ENCODE peak calls at places on chromosomes 5 and 9, in eight cellular contexts. One of them, this sample, is unnamed.

GRCh38 chr9:114803886-114804285 is 2.0 kb downstream of the TNFSF15 start:
- DNase-seq in body of pancreas: no peak
- DNase-seq in T-helper 1 cell: no peak
- DNase-seq in activated CD8-positive, alpha-beta T cell treated with anti-CD3 and anti-CD28 coated beads for 36 hours: no peak
- DNase-seq in midbrain: no peak
- DNase-seq in CD8-positive, alpha-beta memory T cell: no peak
- DNase-seq in fibroblast of lung: peak; percentile 63
- DNase-seq in cardiac muscle cell: peak; percentile 36
- DNase-seq in this sample: no peak

GRCh38 chr5:124918618-124919017 is 172.2 kb upstream of the ZNF608 start:
- DNase-seq in cardiac muscle cell: no peak
- DNase-seq in T-helper 1 cell: no peak
- DNase-seq in fibroblast of lung: no peak
- DNase-seq in activated CD8-positive, alpha-beta T cell treated with anti-CD3 and anti-CD28 coated beads for 36 hours: no peak
- DNase-seq in midbrain: no peak
- DNase-seq in CD8-positive, alpha-beta memory T cell: no peak
- DNase-seq in body of pancreas: no peak
- DNase-seq in this sample: no peak

GRCh38 chr5:41334758-41335157 is 121.4 kb upstream of the C6 start:
- DNase-seq in body of pancreas: no peak
- DNase-seq in midbrain: peak; percentile 59
- DNase-seq in CD8-positive, alpha-beta memory T cell: no peak
- DNase-seq in cardiac muscle cell: peak; percentile 63
- DNase-seq in fibroblast of lung: peak; percentile 29
- DNase-seq in activated CD8-positive, alpha-beta T cell treated with anti-CD3 and anti-CD28 coated beads for 36 hours: no peak
- DNase-seq in T-helper 1 cell: no peak
- DNase-seq in this sample: no peak

GRCh38 chr5:175464414-175465233 is 13.7 kb upstream of the SFXN1 start:
- DNase-seq in cardiac muscle cell: peak; percentile 41
- DNase-seq in body of pancreas: peak; percentile 52
- DNase-seq in T-helper 1 cell: peak; percentile 44
- DNase-seq in activated CD8-positive, alpha-beta T cell treated with anti-CD3 and anti-CD28 coated beads for 36 hours: peak; percentile 85
- DNase-seq in fibroblast of lung: peak; percentile 31
- DNase-seq in midbrain: peak; percentile 60
- DNase-seq in CD8-positive, alpha-beta memory T cell: peak; percentile 66
- DNase-seq in this sample: peak; percentile 44

GRCh38 chr5:96880402-96881164 is 4.3 kb downstream of the ERAP2 start:
- DNase-seq in body of pancreas: no peak
- DNase-seq in CD8-positive, alpha-beta memory T cell: no peak
- DNase-seq in T-helper 1 cell: no peak
- DNase-seq in cardiac muscle cell: peak; percentile 48
- DNase-seq in activated CD8-positive, alpha-beta T cell treated with anti-CD3 and anti-CD28 coated beads for 36 hours: no peak
- DNase-seq in midbrain: no peak
- DNase-seq in fibroblast of lung: peak; percentile 37
- DNase-seq in this sample: no peak

GRCh38 chr9:125841444-125841843 is 94.3 kb downstream of the PBX3 start:
- DNase-seq in fibroblast of lung: no peak
- DNase-seq in cardiac muscle cell: no peak
- DNase-seq in activated CD8-positive, alpha-beta T cell treated with anti-CD3 and anti-CD28 coated beads for 36 hours: no peak
- DNase-seq in CD8-positive, alpha-beta memory T cell: no peak
- DNase-seq in body of pancreas: no peak
- DNase-seq in T-helper 1 cell: no peak
- DNase-seq in midbrain: no peak
- DNase-seq in this sample: no peak

GRCh38 chr9:93137362-93137761 is 3.3 kb upstream of the NINJ1 start:
- DNase-seq in cardiac muscle cell: no peak
- DNase-seq in T-helper 1 cell: no peak
- DNase-seq in midbrain: no peak
- DNase-seq in fibroblast of lung: no peak
- DNase-seq in activated CD8-positive, alpha-beta T cell treated with anti-CD3 and anti-CD28 coated beads for 36 hours: no peak
- DNase-seq in body of pancreas: no peak
- DNase-seq in CD8-positive, alpha-beta memory T cell: no peak
- DNase-seq in this sample: no peak

GRCh38 chr5:72454996-72455395 is 52.2 kb downstream of the ZNF366 start:
- DNase-seq in CD8-positive, alpha-beta memory T cell: no peak
- DNase-seq in fibroblast of lung: no peak
- DNase-seq in activated CD8-positive, alpha-beta T cell treated with anti-CD3 and anti-CD28 coated beads for 36 hours: no peak
- DNase-seq in body of pancreas: no peak
- DNase-seq in T-helper 1 cell: no peak
- DNase-seq in midbrain: no peak
- DNase-seq in cardiac muscle cell: no peak
- DNase-seq in this sample: no peak

GRCh38 chr5:67182406-67182805 is 14.2 kb downstream of the CD180 start:
- DNase-seq in T-helper 1 cell: no peak
- DNase-seq in midbrain: no peak
- DNase-seq in fibroblast of lung: peak; percentile 73
- DNase-seq in activated CD8-positive, alpha-beta T cell treated with anti-CD3 and anti-CD28 coated beads for 36 hours: peak; percentile 20
- DNase-seq in body of pancreas: peak; percentile 26
- DNase-seq in CD8-positive, alpha-beta memory T cell: no peak
- DNase-seq in cardiac muscle cell: peak; percentile 87
- DNase-seq in this sample: no peak

GRCh38 chr9:87016681-87017080 is 69.4 kb upstream of the GAS1 start:
- DNase-seq in CD8-positive, alpha-beta memory T cell: no peak
- DNase-seq in body of pancreas: no peak
- DNase-seq in fibroblast of lung: no peak
- DNase-seq in T-helper 1 cell: no peak
- DNase-seq in activated CD8-positive, alpha-beta T cell treated with anti-CD3 and anti-CD28 coated beads for 36 hours: no peak
- DNase-seq in cardiac muscle cell: no peak
- DNase-seq in midbrain: no peak
- DNase-seq in this sample: no peak

GRCh38 chr9:127030814-127031740 is 91.4 kb downstream of the ANGPTL2 start:
- DNase-seq in midbrain: no peak
- DNase-seq in body of pancreas: no peak
- DNase-seq in T-helper 1 cell: no peak
- DNase-seq in activated CD8-positive, alpha-beta T cell treated with anti-CD3 and anti-CD28 coated beads for 36 hours: no peak
- DNase-seq in CD8-positive, alpha-beta memory T cell: no peak
- DNase-seq in cardiac muscle cell: no peak
- DNase-seq in fibroblast of lung: no peak
- DNase-seq in this sample: no peak

GRCh38 chr9:117323390-117323789 is 91.5 kb downstream of the ASTN2 start:
- DNase-seq in CD8-positive, alpha-beta memory T cell: no peak
- DNase-seq in T-helper 1 cell: no peak
- DNase-seq in midbrain: no peak
- DNase-seq in fibroblast of lung: no peak
- DNase-seq in activated CD8-positive, alpha-beta T cell treated with anti-CD3 and anti-CD28 coated beads for 36 hours: no peak
- DNase-seq in body of pancreas: no peak
- DNase-seq in cardiac muscle cell: no peak
- DNase-seq in this sample: no peak

GRCh38 chr5:155906046-155906445 is 420.9 kb upstream of the SGCD start:
- DNase-seq in body of pancreas: no peak
- DNase-seq in cardiac muscle cell: no peak
- DNase-seq in fibroblast of lung: no peak
- DNase-seq in CD8-positive, alpha-beta memory T cell: no peak
- DNase-seq in midbrain: no peak
- DNase-seq in T-helper 1 cell: no peak
- DNase-seq in activated CD8-positive, alpha-beta T cell treated with anti-CD3 and anti-CD28 coated beads for 36 hours: no peak
- DNase-seq in this sample: no peak

GRCh38 chr5:75037106-75037505 is 15.3 kb downstream of the GCNT4 start:
- DNase-seq in body of pancreas: peak; percentile 69
- DNase-seq in CD8-positive, alpha-beta memory T cell: no peak
- DNase-seq in activated CD8-positive, alpha-beta T cell treated with anti-CD3 and anti-CD28 coated beads for 36 hours: peak; percentile 57
- DNase-seq in midbrain: no peak
- DNase-seq in fibroblast of lung: peak; percentile 20
- DNase-seq in T-helper 1 cell: no peak
- DNase-seq in cardiac muscle cell: peak; percentile 51
- DNase-seq in this sample: no peak

GRCh38 chr5:172123269-172123692 is 64.7 kb downstream of the STK10 start:
- DNase-seq in midbrain: peak; percentile 83
- DNase-seq in fibroblast of lung: peak; percentile 91
- DNase-seq in CD8-positive, alpha-beta memory T cell: no peak
- DNase-seq in cardiac muscle cell: peak; percentile 86
- DNase-seq in T-helper 1 cell: no peak
- DNase-seq in activated CD8-positive, alpha-beta T cell treated with anti-CD3 and anti-CD28 coated beads for 36 hours: no peak
- DNase-seq in body of pancreas: peak; percentile 48
- DNase-seq in this sample: peak; percentile 57

GRCh38 chr5:173829826-173830225 is 58.3 kb upstream of the CPEB4 start:
- DNase-seq in body of pancreas: no peak
- DNase-seq in cardiac muscle cell: no peak
- DNase-seq in fibroblast of lung: no peak
- DNase-seq in T-helper 1 cell: no peak
- DNase-seq in activated CD8-positive, alpha-beta T cell treated with anti-CD3 and anti-CD28 coated beads for 36 hours: no peak
- DNase-seq in midbrain: no peak
- DNase-seq in CD8-positive, alpha-beta memory T cell: no peak
- DNase-seq in this sample: peak; percentile 24

GRCh38 chr5:125349432-125349831 is 603.0 kb upstream of the ZNF608 start:
- DNase-seq in CD8-positive, alpha-beta memory T cell: no peak
- DNase-seq in body of pancreas: no peak
- DNase-seq in activated CD8-positive, alpha-beta T cell treated with anti-CD3 and anti-CD28 coated beads for 36 hours: no peak
- DNase-seq in fibroblast of lung: peak; percentile 54
- DNase-seq in cardiac muscle cell: peak; percentile 49
- DNase-seq in midbrain: peak; percentile 60
- DNase-seq in T-helper 1 cell: no peak
- DNase-seq in this sample: no peak

GRCh38 chr9:132169672-132170392 is 8.0 kb downstream of the NTNG2 start:
- DNase-seq in midbrain: peak; percentile 64
- DNase-seq in CD8-positive, alpha-beta memory T cell: peak; percentile 64
- DNase-seq in cardiac muscle cell: peak; percentile 76
- DNase-seq in T-helper 1 cell: peak; percentile 41
- DNase-seq in fibroblast of lung: peak; percentile 43
- DNase-seq in activated CD8-positive, alpha-beta T cell treated with anti-CD3 and anti-CD28 coated beads for 36 hours: peak; percentile 72
- DNase-seq in body of pancreas: peak; percentile 60
- DNase-seq in this sample: peak; percentile 55

GRCh38 chr9:115241641-115242040 is 123.7 kb upstream of the TNC start:
- DNase-seq in body of pancreas: no peak
- DNase-seq in T-helper 1 cell: no peak
- DNase-seq in midbrain: no peak
- DNase-seq in fibroblast of lung: no peak
- DNase-seq in CD8-positive, alpha-beta memory T cell: no peak
- DNase-seq in cardiac muscle cell: no peak
- DNase-seq in activated CD8-positive, alpha-beta T cell treated with anti-CD3 and anti-CD28 coated beads for 36 hours: no peak
- DNase-seq in this sample: no peak

This sample was measured in NCI-H2171 treated with DMSO at 0.1 percent for 48 hours.